ENCODE peak calls at places on chromosome 9, in five cellular contexts. L is endodermal cell, Y is endothelial cell of umbilical vein, Q is heart left ventricle, N is RWPE2. I is an unnamed sample.

GRCh38 chr9:98860871-98861293 is 53.4 kb downstream of the GALNT12 start:
- DNase-seq in N (no peak), Q (peak), L (peak), Y (peak), I (no peak)

GRCh38 chr9:13718086-13718485 is 438.6 kb upstream of the MPDZ start:
- DNase-seq in L (no peak), N (no peak), Y (no peak), Q (no peak), I (no peak)

GRCh38 chr9:72539824-72540347 is 18.5 kb downstream of the TMC1 start:
- DNase-seq in Q (no peak), N (no peak), Y (no peak), L (peak), I (no peak)

GRCh38 chr9:125683486-125683885 is 23.5 kb downstream of the MAPKAP1 start:
- DNase-seq in Q (no peak), Y (no peak), N (no peak), L (no peak), I (no peak)

GRCh38 chr9:134839441-134840125 is 41.0 kb upstream of the FCN2 start:
- DNase-seq in L (peak), N (no peak), Q (no peak), Y (no peak), I (peak)

GRCh38 chr9:134494273-134494815 is 147.3 kb upstream of the COL5A1 start:
- DNase-seq in L (no peak), Q (no peak), Y (no peak), N (peak), I (no peak)

GRCh38 chr9:8857330-8858249 is 1058.0 kb upstream of the DMAC1 start:
- DNase-seq in N (no peak), Q (peak), Y (peak), L (peak), I (peak)

GRCh38 chr9:34809504-34810186 is 99.7 kb upstream of the CCL21 start:
- DNase-seq in Q (no peak), Y (peak), N (peak), L (peak), I (no peak)

GRCh38 chr9:91421987-91422765 is 1.5 kb downstream of the NFIL3 start:
- DNase-seq in N (no peak), L (peak), Y (peak), Q (peak), I (no peak)

GRCh38 chr9:116490321-116490720 is 196.8 kb upstream of the TRIM32 start:
- DNase-seq in L (no peak), N (no peak), Q (no peak), Y (no peak), I (no peak)

GRCh38 chr9:7368410-7369292 is 430.9 kb downstream of the DMAC1 start:
- DNase-seq in L (no peak), N (no peak), Y (no peak), Q (peak), I (no peak)

GRCh38 chr9:86405926-86406325 is 51.7 kb upstream of the TUT7 start:
- DNase-seq in Y (no peak), Q (no peak), N (no peak), L (peak), I (no peak)

GRCh38 chr9:698937-699336 is 142.6 kb upstream of the DMRT1 start:
- DNase-seq in L (no peak), Y (no peak), Q (no peak), N (no peak), I (no peak)

GRCh38 chr9:92176068-92176799 is 61.0 kb upstream of the SPTLC1 start:
- DNase-seq in Y (no peak), N (no peak), Q (no peak), L (peak), I (no peak)

GRCh38 chr9:13845460-13845859 is 468.5 kb downstream of the NFIB start:
- DNase-seq in Q (no peak), L (no peak), N (no peak), Y (peak), I (no peak)

GRCh38 chr9:19769213-19769612 is 19.6 kb downstream of the SLC24A2 start:
- DNase-seq in Y (no peak), L (no peak), Q (no peak), N (no peak), I (no peak)

GRCh38 chr9:89433826-89434225 is 64.1 kb downstream of the SEMA4D start:
- DNase-seq in Y (no peak), N (no peak), Q (no peak), L (peak), I (peak)

GRCh38 chr9:88053888-88054501 is 79.7 kb upstream of the CDK20 start:
- DNase-seq in Q (no peak), L (peak), N (no peak), Y (no peak), I (no peak)

GRCh38 chr9:104927216-104927911 is 591 bp downstream of the ABCA1 start:
- DNase-seq in N (no peak), Y (peak), L (peak), Q (peak), I (no peak)

GRCh38 chr9:119050281-119050680 is 319.0 kb downstream of the BRINP1 start:
- DNase-seq in L (no peak), N (no peak), Q (no peak), Y (no peak), I (no peak)

GRCh38 chr9:87107072-87107471 is 159.8 kb upstream of the GAS1 start:
- DNase-seq in Y (peak), N (peak), Q (no peak), L (peak), I (no peak)

GRCh38 chr9:120310035-120310434 is 269.9 kb downstream of the CDK5RAP2 start:
- DNase-seq in N (no peak), Q (no peak), Y (no peak), L (no peak), I (no peak)

GRCh38 chr9:71764438-71764837 is 3.9 kb downstream of the CEMIP2 start:
- DNase-seq in L (no peak), N (no peak), Q (no peak), Y (no peak), I (no peak)

GRCh38 chr9:86512929-86513328 is 158.7 kb upstream of the TUT7 start:
- DNase-seq in L (no peak), N (no peak), Y (no peak), Q (no peak), I (no peak)

GRCh38 chr9:111679199-111679598 is 17.8 kb downstream of the GNG10 start:
- DNase-seq in N (no peak), Q (no peak), Y (no peak), L (no peak), I (no peak)

GRCh38 chr9:14823800-14824199 is 86.4 kb downstream of the FREM1 start:
- DNase-seq in Q (no peak), N (no peak), L (no peak), Y (no peak), I (no peak)

GRCh38 chr9:116219686-116220085 is 66.1 kb downstream of the PAPPA start:
- DNase-seq in N (no peak), Y (no peak), L (peak), Q (no peak), I (no peak)

GRCh38 chr9:97793067-97793466 is 60.0 kb upstream of the FOXE1 start:
- DNase-seq in L (no peak), Y (no peak), N (no peak), Q (no peak), I (no peak)

GRCh38 chr9:137670391-137671195 is 51.8 kb downstream of the EHMT1 start:
- DNase-seq in N (no peak), Y (no peak), L (peak), Q (no peak), I (peak)

GRCh38 chr9:131732061-131732526 is 7.8 kb downstream of the RAPGEF1 start:
- DNase-seq in L (no peak), Q (no peak), N (no peak), Y (peak), I (no peak)

GRCh38 chr9:88387733-88388202 is 476 bp upstream of the SPIN1 start:
- DNase-seq in N (peak), Y (peak), Q (no peak), L (no peak), I (no peak)

GRCh38 chr9:96009690-96010477 is 134.4 kb downstream of the ERCC6L2 start:
- DNase-seq in Q (no peak), Y (no peak), N (no peak), L (no peak), I (no peak)

GRCh38 chr9:91963711-91964240 is 13.7 kb upstream of the ROR2 start:
- DNase-seq in N (no peak), L (no peak), Y (no peak), Q (no peak), I (no peak)

GRCh38 chr9:33748633-33749304 is 46.6 kb upstream of the PRSS3 start:
- DNase-seq in Y (no peak), L (no peak), Q (no peak), N (no peak), I (no peak)

GRCh38 chr9:136016221-136016881 is 55.2 kb upstream of the UBAC1 start:
- DNase-seq in N (peak), L (peak), Y (no peak), Q (no peak), I (peak)

GRCh38 chr9:72872718-72873117 is 80.1 kb downstream of the ALDH1A1 start:
- DNase-seq in N (no peak), Y (peak), Q (no peak), L (no peak), I (no peak)

GRCh38 chr9:99109522-99109921 is 4.6 kb downstream of the TGFBR1 start:
- DNase-seq in L (no peak), N (no peak), Y (no peak), Q (no peak), I (no peak)

GRCh38 chr9:33867747-33868429 is 50.9 kb downstream of the UBE2R2 start:
- DNase-seq in N (no peak), Q (peak), Y (peak), L (no peak), I (no peak)

GRCh38 chr9:137479315-137479861 is 20.3 kb upstream of the NSMF start:
- DNase-seq in L (no peak), Q (no peak), N (no peak), Y (no peak), I (no peak)

GRCh38 chr9:122349201-122349600 is 21.6 kb upstream of the PTGS1 start:
- DNase-seq in Y (no peak), Q (no peak), L (no peak), N (no peak), I (no peak)

GRCh38 chr9:122346478-122347347 is 24.1 kb upstream of the PTGS1 start:
- DNase-seq in Y (peak), Q (peak), N (no peak), L (peak), I (no peak)

GRCh38 chr9:122348288-122348777 is 22.5 kb upstream of the PTGS1 start:
- DNase-seq in N (no peak), L (peak), Q (no peak), Y (peak), I (no peak)

GRCh38 chr9:122348791-122349190 is 22.0 kb upstream of the PTGS1 start:
- DNase-seq in N (no peak), Q (no peak), Y (no peak), L (no peak), I (no peak)

GRCh38 chr9:122347348-122348287 is 23.2 kb upstream of the PTGS1 start:
- DNase-seq in L (peak), Y (no peak), Q (no peak), N (no peak), I (no peak)
- TF ChIP-seq CTCF in L (no peak), Y (peak), Q (no peak), N (peak), I (peak)

DNA sequence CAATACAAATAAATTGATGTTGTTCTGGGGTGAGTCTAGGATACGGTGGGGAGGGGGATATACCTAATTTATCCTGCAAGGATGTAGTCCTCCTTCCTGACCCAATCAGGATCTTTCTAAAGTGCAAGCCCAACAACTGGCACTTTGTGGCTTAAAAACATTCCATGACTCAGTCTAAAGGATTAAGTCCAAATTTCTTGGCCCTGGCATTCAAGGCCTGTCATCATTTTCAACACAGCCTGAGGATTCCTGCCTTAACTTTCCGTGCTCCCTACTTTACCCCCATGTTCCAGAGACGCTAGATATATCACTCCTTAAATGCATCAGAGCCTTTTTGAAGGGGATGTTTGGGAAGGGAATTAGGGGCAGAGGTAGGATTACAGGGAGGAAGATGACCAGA is 1.0 kb downstream of the FAM221B start:
- DNase-seq in L (no peak), Q (no peak), N (no peak), Y (no peak), I (no peak)
- TF ChIP-seq CTCF in L (no peak), Q (no peak), N (no peak), Y (no peak), I (no peak)

GRCh38 chr9:68418259-68418845 is 61.9 kb downstream of the PGM5 start:
- DNase-seq in N (no peak), Q (no peak), Y (no peak), L (peak), I (no peak)

GRCh38 chr9:68417762-68418161 is 61.4 kb downstream of the PGM5 start:
- DNase-seq in N (no peak), Q (no peak), L (no peak), Y (no peak), I (no peak)

DNA sequence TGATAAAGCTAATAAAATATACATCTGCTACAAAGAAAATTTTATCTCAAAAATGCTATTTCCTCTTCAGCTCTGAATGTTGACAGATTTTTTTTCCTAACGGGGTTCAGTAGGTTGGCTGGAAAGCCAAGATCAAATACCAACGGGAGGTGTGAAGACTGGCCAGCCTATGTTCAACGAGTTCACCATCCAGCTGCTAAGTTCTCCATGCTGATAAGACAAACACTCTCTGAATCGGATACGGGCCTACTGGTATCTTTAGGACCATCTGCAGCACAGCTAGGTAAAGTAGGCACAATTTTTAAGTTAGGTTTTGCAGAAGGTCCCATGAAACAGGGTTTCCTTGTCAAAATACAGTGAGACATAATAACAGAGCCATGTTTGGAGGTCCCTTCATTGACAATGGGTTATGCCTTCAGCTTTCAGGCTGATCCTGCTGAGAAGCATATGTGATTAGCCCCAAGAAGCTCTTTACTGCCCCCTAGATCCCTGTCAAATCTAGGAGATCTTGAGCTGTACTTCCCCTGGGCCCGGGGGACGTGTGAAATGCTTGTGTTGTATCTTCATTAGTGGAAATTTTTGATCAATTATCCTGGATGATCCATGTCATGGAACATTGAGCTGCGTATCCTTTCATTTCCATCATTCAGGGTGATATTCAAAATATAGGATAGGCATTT is 60.6 kb downstream of the PGM5 start:
- DNase-seq in Y (no peak), N (no peak), Q (no peak), L (peak), I (no peak)
- TF ChIP-seq CTCF in Y (no peak), N (no peak), Q (no peak), L (peak), I (no peak)

GRCh38 chr9:124122813-124123462 is 111.4 kb downstream of the LHX2 start:
- DNase-seq in Y (peak), N (no peak), L (no peak), Q (no peak), I (no peak)
- TF ChIP-seq CTCF in Y (peak), N (peak), L (peak), Q (no peak), I (peak)

GRCh38 chr9:4228142-4228541 is 71.7 kb downstream of the GLIS3 start:
- DNase-seq in L (no peak), N (no peak), Y (no peak), Q (no peak), I (no peak)

GRCh38 chr9:4226331-4227250 is 73.3 kb downstream of the GLIS3 start:
- DNase-seq in N (no peak), Y (no peak), Q (no peak), L (no peak), I (no peak)

GRCh38 chr9:4223434-4223833 is 76.4 kb downstream of the GLIS3 start:
- DNase-seq in Q (no peak), N (no peak), L (no peak), Y (no peak), I (no peak)

GRCh38 chr9:4224181-4224580 is 75.7 kb downstream of the GLIS3 start:
- DNase-seq in Q (no peak), N (no peak), L (no peak), Y (no peak), I (no peak)

GRCh38 chr9:4225291-4226119 is 74.4 kb downstream of the GLIS3 start:
- DNase-seq in N (no peak), L (no peak), Y (no peak), Q (no peak), I (no peak)
- TF ChIP-seq CTCF in N (no peak), L (peak), Y (no peak), Q (no peak), I (peak)

DNA sequence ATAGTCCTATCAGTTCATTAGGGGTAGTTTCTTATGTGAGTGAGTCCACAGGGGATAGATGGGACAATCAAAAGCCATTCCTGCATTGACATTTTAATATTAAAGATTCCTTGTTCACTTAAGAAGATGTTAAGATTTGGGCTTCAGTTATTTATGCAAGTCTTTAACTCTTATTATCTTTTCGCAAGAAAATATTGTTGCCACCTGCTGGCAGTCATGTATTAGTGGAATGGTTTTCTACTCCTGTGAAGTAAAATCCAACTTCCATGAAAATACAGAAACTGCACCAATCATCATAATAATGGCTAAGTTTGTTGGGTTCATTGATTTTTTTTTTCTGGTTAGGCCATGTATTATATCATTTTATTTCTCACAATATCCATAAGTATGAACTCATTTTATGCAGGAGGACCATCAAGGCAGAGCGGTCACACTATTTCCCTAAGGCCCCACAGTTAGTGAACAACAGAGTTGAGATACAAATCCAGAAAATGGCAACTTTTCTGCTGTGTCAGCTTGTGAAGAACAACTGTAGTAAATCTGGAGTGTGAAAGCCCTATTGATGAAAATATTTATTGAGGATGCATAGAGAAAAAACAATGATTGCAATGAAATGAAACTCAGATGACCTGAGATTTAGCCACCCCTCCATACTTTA is 88.5 kb upstream of the TXNDC8 start:
- DNase-seq in N (no peak), Y (peak), Q (no peak), L (no peak), I (no peak)
- TF ChIP-seq CTCF in N (peak), Y (peak), Q (no peak), L (no peak), I (peak)

DNA sequence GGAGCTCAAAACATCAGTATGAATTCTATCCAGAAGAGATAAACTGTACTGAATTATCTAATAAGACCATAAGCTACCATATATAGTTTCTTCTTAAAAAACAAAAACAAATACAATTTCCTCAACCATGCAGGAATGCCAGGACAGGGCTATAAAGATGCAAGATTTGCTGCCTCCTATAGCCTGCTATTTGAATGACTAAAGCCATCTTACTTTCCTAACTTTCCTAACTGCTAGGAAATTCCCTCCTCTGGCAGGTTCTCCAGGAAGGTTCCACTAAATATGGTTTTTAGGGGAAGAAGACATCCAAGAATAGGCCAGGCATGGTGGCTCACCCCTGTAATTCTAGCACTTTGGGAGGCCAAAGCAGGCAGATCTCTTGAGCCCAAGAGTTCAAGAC is 15.1 kb downstream of the KIF27 start:
- DNase-seq in Y (no peak), N (no peak), L (no peak), Q (no peak), I (no peak)
- TF ChIP-seq CTCF in Y (no peak), N (no peak), L (no peak), Q (no peak), I (peak)

I was measured in chondrocyte.